ENCODE peak calls at places on chromosomes 1 and 21, in eight cellular contexts. R is HCT116; G is CD8-positive, alpha-beta T cell; K is aorta; T is Peyer's patch; M is upper lobe of right lung; L is epithelial cell of esophagus; O is NB4. V is an unnamed sample.

GRCh38 chr1:205569411-205570172 is 62.2 kb downstream of the ELK4 start:
- DNase-seq in L (no peak), O (no peak), K (no peak), R (no peak), T (no peak), G (no peak), M (peak), V (no peak)

GRCh38 chr1:116826818-116827606 is 72.8 kb downstream of the CD2 start:
- DNase-seq in K (no peak), G (no peak), M (no peak), O (peak), T (no peak), L (peak), R (no peak), V (peak)

GRCh38 chr1:154599658-154600057 is 8.3 kb downstream of the ADAR start:
- DNase-seq in G (no peak), L (no peak), T (no peak), M (no peak), K (no peak), R (no peak), O (no peak), V (no peak)

GRCh38 chr1:85153149-85153891 is 47.5 kb downstream of the SYDE2 start:
- DNase-seq in O (no peak), K (no peak), L (no peak), G (no peak), T (no peak), R (no peak), M (no peak), V (no peak)

GRCh38 chr1:185880779-185881333 is 146.7 kb downstream of the HMCN1 start:
- DNase-seq in O (no peak), L (no peak), T (no peak), M (no peak), K (peak), G (no peak), R (no peak), V (no peak)

GRCh38 chr1:228018961-228019721 is 12.3 kb downstream of the WNT3A start:
- DNase-seq in M (peak), K (peak), G (no peak), T (peak), L (no peak), R (no peak), O (no peak), V (no peak)

GRCh38 chr1:227351443-227351842 is 33.2 kb upstream of the CDC42BPA start:
- DNase-seq in T (no peak), O (no peak), K (no peak), M (no peak), L (peak), R (no peak), G (no peak), V (no peak)

GRCh38 chr1:32989160-32989894 is 24.7 kb upstream of the RNF19B start:
- DNase-seq in M (peak), R (peak), O (peak), L (peak), G (no peak), T (no peak), K (peak), V (no peak)

GRCh38 chr1:186819563-186819962 is 9.2 kb upstream of the PLA2G4A start:
- DNase-seq in K (no peak), R (no peak), M (no peak), L (no peak), G (no peak), O (no peak), T (no peak), V (no peak)

GRCh38 chr21:32094792-32095191 is 184.1 kb downstream of the MIS18A start:
- DNase-seq in G (no peak), T (no peak), K (no peak), O (no peak), R (peak), M (no peak), L (no peak), V (no peak)

GRCh38 chr1:45979074-45979777 is 153.2 kb downstream of the PIK3R3 start:
- DNase-seq in L (peak), G (no peak), K (no peak), R (peak), O (no peak), T (no peak), M (no peak), V (no peak)

GRCh38 chr1:54158071-54158470 is 5.3 kb upstream of the CDCP2 start:
- DNase-seq in K (no peak), O (peak), T (peak), M (peak), G (no peak), R (peak), L (peak), V (no peak)

GRCh38 chr1:204094262-204095247 is 21.6 kb downstream of the SOX13 start:
- DNase-seq in O (no peak), T (peak), L (no peak), M (no peak), R (no peak), K (no peak), G (no peak), V (no peak)
- H3K4me3 ChIP-seq in O (no peak), T (no peak), L (no peak), M (no peak), R (no peak), K (no peak), G (no peak), V (no peak)

GRCh38 chr1:230170153-230170547 is 103.1 kb downstream of the GALNT2 start:
- DNase-seq in K (no peak), T (no peak), O (no peak), M (no peak), R (no peak), G (no peak), L (no peak), V (no peak)

GRCh38 chr1:230167419-230167852 is 100.4 kb downstream of the GALNT2 start:
- DNase-seq in G (no peak), K (no peak), T (no peak), M (no peak), R (peak), L (peak), O (peak), V (peak)

GRCh38 chr1:230170610-230171009 is 103.6 kb downstream of the GALNT2 start:
- DNase-seq in L (peak), T (no peak), M (no peak), R (no peak), G (no peak), O (no peak), K (no peak), V (no peak)

GRCh38 chr1:230171337-230172015 is 104.4 kb downstream of the GALNT2 start:
- DNase-seq in G (no peak), R (no peak), T (no peak), L (no peak), O (no peak), M (no peak), K (no peak), V (no peak)

GRCh38 chr1:230169454-230170152 is 102.6 kb downstream of the GALNT2 start:
- DNase-seq in M (no peak), K (no peak), O (no peak), T (no peak), R (no peak), L (no peak), G (no peak), V (no peak)
- H3K4me3 ChIP-seq in M (peak), K (no peak), O (no peak), T (peak), R (no peak), L (no peak), G (no peak), V (no peak)

DNA sequence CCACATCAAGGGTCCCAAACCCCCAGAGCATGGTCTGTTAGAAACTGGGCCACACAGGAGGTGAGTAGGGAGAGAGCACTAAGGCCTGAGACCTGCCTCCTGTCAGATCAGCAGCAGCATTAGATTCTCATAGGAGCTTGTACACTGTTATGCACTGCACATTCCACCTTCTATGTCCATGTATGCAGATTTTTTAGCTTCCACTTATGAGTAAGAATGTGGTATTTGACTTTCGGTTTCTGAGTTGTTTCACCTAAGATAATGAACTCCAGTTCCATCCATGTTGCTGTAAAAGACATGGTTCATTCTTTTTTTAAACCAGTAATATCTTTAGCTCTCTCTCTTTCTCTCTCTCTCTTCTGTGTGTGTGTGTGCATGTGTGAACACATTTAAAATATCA is 663 bp upstream of the GBP6 start:
- DNase-seq in T (no peak), L (peak), K (no peak), G (no peak), M (no peak), O (no peak), R (no peak), V (no peak)
- H3K4me3 ChIP-seq in T (no peak), L (no peak), K (no peak), G (no peak), M (no peak), O (no peak), R (no peak), V (no peak)

GRCh38 chr1:177181631-177182291 is 11.0 kb downstream of the BRINP2 start:
- DNase-seq in O (peak), G (no peak), T (peak), L (peak), R (peak), M (peak), K (peak), V (peak)

GRCh38 chr1:177183801-177184200 is 13.0 kb downstream of the BRINP2 start:
- DNase-seq in L (no peak), M (no peak), R (no peak), K (no peak), G (no peak), O (no peak), T (no peak), V (no peak)

GRCh38 chr1:177185209-177185608 is 14.5 kb downstream of the BRINP2 start:
- DNase-seq in O (no peak), G (no peak), M (no peak), L (peak), K (no peak), R (peak), T (no peak), V (no peak)

DNA sequence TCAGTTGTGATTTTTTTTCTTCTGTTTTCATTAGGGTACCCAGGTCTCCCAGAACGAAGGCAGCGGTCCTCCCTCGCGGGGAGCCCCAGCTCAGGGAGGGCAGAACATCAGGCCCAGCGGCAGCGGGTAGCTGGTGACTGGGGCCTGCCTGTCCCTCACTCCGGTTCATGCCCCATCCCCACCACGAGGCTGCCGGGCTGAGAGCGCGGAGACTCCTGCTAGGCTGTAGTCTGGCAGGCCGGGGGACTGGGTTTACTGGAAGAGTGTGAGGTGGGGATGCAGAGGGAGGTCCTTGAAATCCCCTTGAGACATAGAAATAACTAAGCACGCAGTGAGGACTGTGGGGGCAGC is 10.5 kb downstream of the BRINP2 start:
- DNase-seq in M (no peak), L (no peak), T (no peak), O (no peak), R (no peak), K (peak), G (no peak), V (no peak)
- H3K4me3 ChIP-seq in M (no peak), L (peak), T (peak), O (no peak), R (peak), K (no peak), G (no peak), V (no peak)

GRCh38 chr1:5751171-5751556 is 241.1 kb downstream of the NPHP4 start:
- DNase-seq in R (no peak), T (peak), K (peak), G (no peak), O (no peak), L (no peak), M (peak), V (no peak)
- H3K4me3 ChIP-seq in R (no peak), T (no peak), K (no peak), G (no peak), O (no peak), L (no peak), M (no peak), V (no peak)

DNA sequence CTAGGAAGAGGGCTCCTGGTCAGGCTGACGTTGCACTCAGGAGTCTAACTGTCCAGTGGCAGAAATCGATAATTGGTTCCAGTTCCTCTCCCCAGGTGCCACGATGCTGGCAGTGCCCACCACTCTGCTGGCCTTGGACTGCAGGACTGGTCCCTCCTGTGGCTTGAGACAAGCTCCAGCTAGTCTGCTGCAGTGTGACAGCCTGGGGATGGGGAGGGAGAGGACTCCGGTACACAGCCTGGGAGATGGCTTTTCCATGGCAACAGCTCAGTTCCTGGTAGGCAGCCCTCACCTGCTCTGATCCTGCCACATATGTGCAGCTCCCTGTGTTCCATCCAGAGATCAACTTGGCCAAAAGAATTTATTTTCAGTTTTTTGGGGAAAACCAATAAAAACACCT is 239.3 kb downstream of the KCNJ6 start:
- DNase-seq in G (no peak), K (no peak), R (no peak), O (no peak), T (no peak), M (no peak), L (no peak), V (no peak)
- H3K4me3 ChIP-seq in G (no peak), K (no peak), R (no peak), O (no peak), T (no peak), M (no peak), L (no peak), V (no peak)

GRCh38 chr1:190474587-190475305 is 2.9 kb downstream of the BRINP3 start:
- DNase-seq in O (no peak), M (no peak), R (no peak), L (no peak), K (no peak), G (no peak), T (peak), V (no peak)
- H3K4me3 ChIP-seq in O (no peak), M (no peak), R (no peak), L (no peak), K (no peak), G (no peak), T (peak), V (no peak)

DNA sequence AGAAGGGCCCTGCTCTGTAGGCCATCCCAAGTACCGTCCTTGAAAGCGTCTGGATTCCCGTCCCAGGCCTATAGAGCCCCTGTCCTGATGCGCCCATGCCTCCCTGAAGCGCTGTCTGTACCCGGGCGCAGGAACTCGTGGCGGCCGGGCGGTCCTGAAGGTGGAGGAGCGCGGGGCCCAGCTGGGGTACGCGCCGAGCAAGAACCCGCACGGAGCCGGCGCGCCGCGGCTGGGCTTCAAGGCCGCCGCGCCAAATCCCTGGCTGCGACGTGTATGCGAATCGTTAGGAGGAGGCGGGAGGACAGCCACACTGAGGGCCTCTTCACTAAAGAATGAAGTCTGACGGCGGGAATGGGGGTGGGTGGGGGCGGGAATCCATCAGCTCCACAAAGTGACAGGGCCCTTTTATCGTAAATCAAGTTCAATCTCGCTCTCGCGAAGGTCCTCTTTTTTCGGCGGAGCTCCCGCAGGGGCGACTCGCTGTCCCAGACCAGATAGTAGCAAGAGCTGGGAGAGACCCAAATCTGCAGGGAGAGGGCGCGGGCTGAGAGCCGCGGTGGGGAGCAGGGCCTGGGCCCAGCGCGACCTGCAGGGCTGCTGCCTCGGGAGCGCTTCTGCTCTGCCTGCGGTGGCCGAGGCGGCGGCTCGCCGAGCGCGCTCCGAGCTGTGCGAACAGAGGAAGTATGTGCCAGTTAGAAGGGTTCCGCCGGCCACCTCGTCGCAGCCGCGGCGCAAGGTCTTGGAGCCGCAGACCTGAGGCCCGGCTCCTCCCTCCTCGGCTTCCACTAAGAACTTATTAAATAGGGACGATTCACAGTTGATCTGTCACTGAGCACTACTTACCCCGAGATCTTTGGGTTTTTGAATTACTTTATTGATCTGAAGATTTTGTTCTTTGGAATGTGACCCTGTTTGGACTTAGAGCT is 10.4 kb downstream of the BARHL2 start:
- DNase-seq in K (peak), T (peak), R (no peak), L (peak), G (no peak), M (peak), O (peak), V (no peak)
- H3K4me3 ChIP-seq in K (no peak), T (peak), R (no peak), L (no peak), G (no peak), M (peak), O (no peak), V (peak)

GRCh38 chr1:183933528-183934179 is 103.9 kb downstream of the COLGALT2 start:
- DNase-seq in K (no peak), R (no peak), L (no peak), T (no peak), G (no peak), M (no peak), O (no peak), V (no peak)

GRCh38 chr1:183936009-183936408 is 101.5 kb downstream of the COLGALT2 start:
- DNase-seq in K (no peak), L (no peak), T (no peak), G (no peak), M (no peak), R (no peak), O (no peak), V (no peak)

GRCh38 chr1:183934284-183934683 is 103.2 kb downstream of the COLGALT2 start:
- DNase-seq in R (no peak), M (no peak), L (no peak), G (no peak), K (no peak), O (no peak), T (no peak), V (no peak)

GRCh38 chr1:183932412-183932811 is 105.1 kb downstream of the COLGALT2 start:
- DNase-seq in M (peak), R (no peak), L (no peak), G (no peak), O (no peak), T (no peak), K (peak), V (no peak)

GRCh38 chr1:183931646-183932271 is 105.8 kb downstream of the COLGALT2 start:
- DNase-seq in O (no peak), K (no peak), G (no peak), M (no peak), R (no peak), T (no peak), L (no peak), V (no peak)
- H3K4me3 ChIP-seq in O (no peak), K (no peak), G (no peak), M (no peak), R (no peak), T (no peak), L (no peak), V (no peak)